ENCODE peak calls at places on chromosomes 1 and 21, in five cellular contexts. A is K562, X is neural progenitor cell, U is astrocyte, T is PC-3. M is an unnamed sample.

GRCh38 chr1:70717656-70718055 is 306.6 kb downstream of the CTH start:
- DNase-seq in U (no peak), X (no peak), T (no peak), A (no peak), M (no peak)

GRCh38 chr1:91851130-91852010 is 34.6 kb downstream of the TGFBR3 start:
- DNase-seq in T (peak; percentile 83), X (no peak), A (no peak), U (peak; percentile 68), M (no peak)

GRCh38 chr1:109677459-109677858 is 9.6 kb downstream of the GSTM2 start:
- DNase-seq in A (peak; percentile 1), U (no peak), X (no peak), T (no peak), M (no peak)

GRCh38 chr1:119926553-119926952 is 30.2 kb upstream of the ADAM30 start:
- DNase-seq in A (no peak), U (no peak), X (no peak), T (no peak), M (no peak)

GRCh38 chr1:236489710-236490377 is 33.9 kb upstream of the LGALS8 start:
- DNase-seq in X (peak; percentile 71), A (peak; percentile 63), T (peak; percentile 66), U (peak; percentile 20), M (peak; percentile 51)

GRCh38 chr21:34517491-34518245 is 5.7 kb upstream of the KCNE1 start:
- DNase-seq in X (peak; percentile 35), U (no peak), A (no peak), T (peak; percentile 25), M (peak; percentile 20)

GRCh38 chr1:64539808-64540207 is 69.9 kb downstream of the CACHD1 start:
- DNase-seq in X (no peak), T (no peak), A (no peak), U (peak; percentile 53), M (no peak)

GRCh38 chr21:25170681-25171080 is 436.6 kb downstream of the MRPL39 start:
- DNase-seq in U (peak; percentile 5), T (no peak), A (no peak), X (no peak), M (no peak)

GRCh38 chr1:31663622-31664452 is 19.2 kb upstream of the PEF1 start:
- DNase-seq in A (peak; percentile 90), U (no peak), T (peak; percentile 72), X (peak; percentile 81), M (peak; percentile 30)

GRCh38 chr1:72050551-72050950 is 231.8 kb downstream of the NEGR1 start:
- DNase-seq in X (no peak), A (no peak), T (no peak), U (no peak), M (no peak)

GRCh38 chr1:72056516-72056915 is 225.8 kb downstream of the NEGR1 start:
- DNase-seq in X (no peak), A (no peak), U (no peak), T (no peak), M (no peak)

DNA sequence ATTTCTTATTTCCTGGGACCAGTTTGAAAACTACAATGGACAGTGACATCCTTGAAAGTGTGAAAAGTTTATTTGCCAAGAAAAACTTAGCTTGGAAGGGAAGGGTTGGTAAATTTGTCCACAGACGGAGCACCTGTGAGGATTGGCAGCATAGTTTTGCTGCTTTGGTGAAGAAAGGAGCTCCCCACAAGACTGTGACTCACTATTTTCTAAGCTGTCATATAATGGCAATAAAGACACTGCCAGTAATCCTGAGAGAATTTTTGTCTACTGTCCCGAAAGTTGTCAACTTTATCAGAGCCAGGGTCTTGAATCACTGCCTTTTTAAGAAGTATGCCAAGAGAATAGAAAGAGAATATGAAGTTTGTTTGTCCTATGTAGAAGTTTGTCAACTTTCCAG is 230.8 kb downstream of the NEGR1 start:
- DNase-seq in X (no peak), A (no peak), U (peak; percentile 25), T (peak; percentile 49), M (no peak)
- TF ChIP-seq CTCF in X (no peak), A (no peak), U (no peak), T (no peak), M (no peak)

DNA sequence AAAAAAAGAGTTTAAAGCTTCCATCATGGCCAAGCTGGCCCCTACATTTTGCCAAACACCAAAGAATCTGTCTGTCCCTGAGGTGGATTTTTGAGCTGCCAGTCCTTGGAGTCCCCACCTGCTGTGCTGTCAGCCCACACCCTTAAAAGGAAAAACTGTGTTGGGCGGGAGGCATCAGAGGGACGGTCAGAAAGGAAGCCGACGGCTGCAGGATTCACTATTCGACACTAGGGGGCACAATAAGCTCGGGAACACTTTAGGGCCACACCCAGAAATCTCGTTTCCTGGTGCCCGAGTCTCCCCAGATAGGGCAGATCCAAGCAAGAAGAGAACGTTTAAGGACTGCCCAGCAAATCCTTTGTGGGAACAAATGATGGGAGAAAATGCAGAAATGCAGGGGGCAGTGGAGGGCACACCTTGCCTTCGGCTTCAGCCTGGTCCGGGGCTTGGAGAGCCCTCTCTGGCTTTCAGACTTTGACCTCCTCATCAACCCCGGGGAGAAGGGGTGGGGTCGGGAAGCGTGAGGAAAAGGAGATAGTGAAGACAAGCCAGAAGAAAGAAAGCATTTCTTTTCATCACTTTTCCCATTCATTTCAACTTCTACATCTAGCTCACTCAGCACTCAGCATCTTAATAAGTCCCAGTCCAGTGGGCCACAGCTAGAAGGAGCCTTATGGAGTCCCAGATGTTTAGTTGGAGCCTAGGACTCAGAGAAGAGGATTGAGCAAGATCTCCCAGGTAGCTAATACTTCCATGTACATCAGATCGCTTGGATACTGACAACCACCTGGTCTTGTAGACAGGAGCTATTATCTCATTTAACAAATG is 5.0 kb upstream of the CTTNBP2NL start:
- DNase-seq in T (peak; percentile 98), A (peak; percentile 92), X (peak; percentile 95), U (peak; percentile 75), M (peak; percentile 68)
- H3K9ac ChIP-seq in T (peak overlapping the region; percentile 53), A (no peak overlapping the region), X (no peak overlapping the region), U (peak overlapping the region; percentile 68), M (no peak overlapping the region)

GRCh38 chr1:42191319-42191718 is 26.8 kb upstream of the GUCA2A start:
- DNase-seq in U (no peak), X (no peak), T (no peak), A (no peak), M (no peak)
- TF ChIP-seq CTCF in U (no peak), X (no peak), T (no peak), A (no peak), M (no peak)

DNA sequence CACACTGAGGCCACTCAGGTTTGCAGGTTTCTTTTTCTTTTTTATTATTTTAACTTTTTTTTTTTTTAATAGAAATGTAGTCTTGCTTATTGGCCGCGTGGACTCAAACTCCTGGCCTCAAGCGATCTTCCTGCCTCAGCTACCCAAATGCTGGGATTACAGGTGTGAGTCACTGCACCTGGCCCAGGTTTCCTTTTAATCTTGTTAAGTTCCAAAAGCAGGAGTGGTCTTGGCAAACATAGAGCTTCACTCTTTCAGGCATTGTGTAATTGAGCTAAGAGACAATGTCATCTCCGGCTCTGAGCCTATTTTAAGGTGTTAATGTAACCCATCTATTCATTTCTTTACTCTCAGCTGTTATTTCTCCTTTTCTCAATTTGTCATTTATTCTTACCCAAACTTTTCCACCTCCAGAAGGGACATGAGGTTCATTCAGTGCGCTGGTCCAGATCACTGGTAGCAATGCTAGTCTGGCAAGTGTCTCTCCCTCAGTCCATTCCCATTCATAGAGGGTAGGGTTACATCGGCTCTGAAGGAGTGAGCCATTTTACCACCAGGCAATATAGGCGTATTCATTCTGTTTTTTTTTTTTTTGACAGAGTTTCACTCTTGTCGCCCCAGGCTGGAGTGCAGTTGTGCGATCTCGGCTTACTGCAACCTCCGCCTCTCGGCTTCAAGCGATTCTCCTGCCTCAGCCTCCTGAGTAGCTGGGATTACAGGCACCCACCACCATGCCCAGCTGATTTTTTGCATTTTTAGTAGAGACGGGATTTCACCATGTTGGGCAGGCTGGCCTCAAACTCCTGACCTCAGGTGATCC is 11.3 kb upstream of the MFSD2A start:
- DNase-seq in X (no peak), U (no peak), A (no peak), T (peak; percentile 79), M (no peak)
- H3K9ac ChIP-seq in X (no peak overlapping the region), U (no peak overlapping the region), A (no peak overlapping the region), T (no peak overlapping the region), M (no peak overlapping the region)

GRCh38 chr1:63277195-63278192 is 44.9 kb upstream of the FOXD3 start:
- DNase-seq in X (peak; percentile 70), T (no peak), U (no peak), A (no peak), M (no peak)

GRCh38 chr1:63274371-63274770 is 48.0 kb upstream of the FOXD3 start:
- DNase-seq in U (no peak), A (no peak), X (no peak), T (no peak), M (no peak)

GRCh38 chr1:63272811-63273210 is 49.6 kb upstream of the FOXD3 start:
- DNase-seq in A (no peak), X (no peak), T (no peak), U (no peak), M (no peak)

GRCh38 chr1:63274979-63275378 is 47.4 kb upstream of the FOXD3 start:
- DNase-seq in T (no peak), X (no peak), U (no peak), A (no peak), M (no peak)

DNA sequence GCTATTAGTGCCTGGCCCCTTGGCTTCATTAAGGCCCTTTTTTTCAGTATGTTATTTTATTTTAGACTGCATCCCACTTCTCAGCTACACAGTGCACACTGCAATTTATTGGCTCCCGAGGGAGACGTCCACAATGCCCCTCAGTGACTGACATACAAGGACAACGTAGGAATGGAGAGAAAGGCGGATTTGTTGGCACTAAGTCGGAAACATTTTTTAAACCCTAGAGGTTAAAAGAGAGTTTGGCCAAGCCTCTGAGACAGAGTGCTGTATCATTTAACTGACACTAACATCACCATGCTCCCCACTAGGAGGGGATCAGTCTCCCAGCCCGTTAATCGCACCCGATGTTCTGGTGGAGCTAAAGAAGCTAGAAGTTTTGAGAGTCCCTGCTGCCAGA is 45.7 kb upstream of the FOXD3 start:
- DNase-seq in A (no peak), T (no peak), U (no peak), X (peak; percentile 55), M (no peak)
- TF ChIP-seq CTCF in A (no peak), T (no peak), U (no peak), X (peak; percentile 6), M (no peak)